ENCODE peak calls at places on chromosome 6, in four cellular contexts. P is NCI-H510A treated with DMSO at 0.1 percent for 48 hours, O is GM12892, M is EH. S is an unnamed sample.

GRCh38 chr6:22956029-22956715 is 386.8 kb downstream of the HDGFL1 start:
- DNase-seq in P (peak), M (no peak), O (no peak), S (no peak)

GRCh38 chr6:75397806-75398465 is 95.7 kb downstream of the FILIP1 start:
- DNase-seq in O (no peak), M (peak), P (no peak), S (no peak)

GRCh38 chr6:159826968-159827647 is 27.0 kb downstream of the PNLDC1 start:
- DNase-seq in O (no peak), M (no peak), P (peak), S (no peak)

GRCh38 chr6:139514819-139515218 is 140.4 kb upstream of the CITED2 start:
- DNase-seq in O (no peak), P (no peak), M (no peak), S (no peak)

GRCh38 chr6:52423971-52424381 is 3.8 kb downstream of the EFHC1 start:
- DNase-seq in M (peak), O (no peak), P (no peak), S (no peak)

GRCh38 chr6:137849709-137850093 is 17.4 kb upstream of the TNFAIP3 start:
- DNase-seq in O (no peak), M (no peak), P (no peak), S (no peak)

GRCh38 chr6:168193816-168194701 is 115.0 kb upstream of the FRMD1 start:
- DNase-seq in P (peak), M (no peak), O (no peak), S (no peak)

GRCh38 chr6:1324926-1325325 is 13.0 kb downstream of the FOXQ1 start:
- DNase-seq in O (no peak), P (no peak), M (peak), S (no peak)

GRCh38 chr6:12570461-12571030 is 146.0 kb upstream of the PHACTR1 start:
- DNase-seq in P (no peak), M (peak), O (no peak), S (no peak)

GRCh38 chr6:24743265-24743943 is 24.4 kb upstream of the C6orf62 start:
- DNase-seq in P (no peak), O (peak), M (peak), S (no peak)

GRCh38 chr6:120147218-120147871 is 797.8 kb upstream of the MAN1A1 start:
- DNase-seq in O (no peak), M (no peak), P (no peak), S (no peak)

GRCh38 chr6:162344935-162345599 is 382.5 kb downstream of the PRKN start:
- DNase-seq in M (no peak), P (no peak), O (no peak), S (no peak)

GRCh38 chr6:3229566-3230274 is 2.3 kb upstream of the TUBB2B start:
- DNase-seq in M (no peak), P (peak), O (no peak), S (peak)

GRCh38 chr6:13417431-13417830 is 70.0 kb downstream of the GFOD1 start:
- DNase-seq in M (no peak), P (no peak), O (no peak), S (no peak)

GRCh38 chr6:116016846-116017545 is 43.7 kb downstream of the FRK start:
- DNase-seq in O (no peak), P (no peak), M (no peak), S (no peak)

GRCh38 chr6:130076512-130076911 is 58.1 kb downstream of the L3MBTL3 start:
- DNase-seq in O (no peak), P (no peak), M (no peak), S (no peak)

GRCh38 chr6:29949934-29950333 is 7.6 kb downstream of the HLA-A start:
- DNase-seq in O (no peak), P (no peak), M (no peak), S (no peak)